ENCODE peak calls at places on chromosomes 12 and 14, in seven cellular contexts. One of them, this sample, is unnamed.

GRCh38 chr12:130966443-130967030 is 12.8 kb downstream of the ADGRD1 start:
- DNase-seq in activated naive CD4-positive, alpha-beta T cell treated with anti-CD3 and anti-CD28 coated beads, Interleukin-2, amount 50 U/mL, for 16 hours: no peak
- DNase-seq in astrocyte of the spinal cord: no peak
- DNase-seq in ELR: no peak
- DNase-seq in NCI-H510A treated with DMSO at 0.1 percent for 48 hours: no peak
- DNase-seq in T-helper 9 cell: no peak
- DNase-seq in cardiac muscle cell: no peak
- DNase-seq in this sample: no peak

GRCh38 chr14:80784824-80785223 is 156.7 kb downstream of the CEP128 start:
- DNase-seq in activated naive CD4-positive, alpha-beta T cell treated with anti-CD3 and anti-CD28 coated beads, Interleukin-2, amount 50 U/mL, for 16 hours: no peak
- DNase-seq in astrocyte of the spinal cord: no peak
- DNase-seq in ELR: no peak
- DNase-seq in NCI-H510A treated with DMSO at 0.1 percent for 48 hours: no peak
- DNase-seq in T-helper 9 cell: no peak
- DNase-seq in cardiac muscle cell: no peak
- DNase-seq in this sample: no peak

GRCh38 chr14:33617154-33617553 is 333.7 kb downstream of the EGLN3 start:
- DNase-seq in activated naive CD4-positive, alpha-beta T cell treated with anti-CD3 and anti-CD28 coated beads, Interleukin-2, amount 50 U/mL, for 16 hours: no peak
- DNase-seq in astrocyte of the spinal cord: peak; percentile 87
- DNase-seq in ELR: peak; percentile 90
- DNase-seq in NCI-H510A treated with DMSO at 0.1 percent for 48 hours: no peak
- DNase-seq in T-helper 9 cell: no peak
- DNase-seq in cardiac muscle cell: no peak
- DNase-seq in this sample: no peak

GRCh38 chr12:54891717-54892478 is 37.6 kb downstream of the MUCL1 start:
- DNase-seq in activated naive CD4-positive, alpha-beta T cell treated with anti-CD3 and anti-CD28 coated beads, Interleukin-2, amount 50 U/mL, for 16 hours: no peak
- DNase-seq in astrocyte of the spinal cord: peak; percentile 13
- DNase-seq in ELR: no peak
- DNase-seq in NCI-H510A treated with DMSO at 0.1 percent for 48 hours: peak; percentile 98
- DNase-seq in T-helper 9 cell: no peak
- DNase-seq in cardiac muscle cell: no peak
- DNase-seq in this sample: no peak

GRCh38 chr12:81086342-81086741 is 8.5 kb downstream of the ACSS3 start:
- DNase-seq in activated naive CD4-positive, alpha-beta T cell treated with anti-CD3 and anti-CD28 coated beads, Interleukin-2, amount 50 U/mL, for 16 hours: no peak
- DNase-seq in astrocyte of the spinal cord: no peak
- DNase-seq in ELR: no peak
- DNase-seq in NCI-H510A treated with DMSO at 0.1 percent for 48 hours: no peak
- DNase-seq in T-helper 9 cell: no peak
- DNase-seq in cardiac muscle cell: no peak
- DNase-seq in this sample: no peak

GRCh38 chr14:83713736-83714135 is 1816.2 kb upstream of the FLRT2 start:
- DNase-seq in activated naive CD4-positive, alpha-beta T cell treated with anti-CD3 and anti-CD28 coated beads, Interleukin-2, amount 50 U/mL, for 16 hours: no peak
- DNase-seq in astrocyte of the spinal cord: no peak
- DNase-seq in ELR: no peak
- DNase-seq in NCI-H510A treated with DMSO at 0.1 percent for 48 hours: no peak
- DNase-seq in T-helper 9 cell: no peak
- DNase-seq in cardiac muscle cell: no peak
- DNase-seq in this sample: no peak

GRCh38 chr14:68312884-68313725 is 479.8 kb downstream of the ZFP36L1 start:
- DNase-seq in activated naive CD4-positive, alpha-beta T cell treated with anti-CD3 and anti-CD28 coated beads, Interleukin-2, amount 50 U/mL, for 16 hours: peak; percentile 18
- DNase-seq in astrocyte of the spinal cord: no peak
- DNase-seq in ELR: no peak
- DNase-seq in NCI-H510A treated with DMSO at 0.1 percent for 48 hours: no peak
- DNase-seq in T-helper 9 cell: no peak
- DNase-seq in cardiac muscle cell: no peak
- DNase-seq in this sample: no peak

GRCh38 chr12:57726151-57726883 is 12.2 kb downstream of the AGAP2 start:
- DNase-seq in activated naive CD4-positive, alpha-beta T cell treated with anti-CD3 and anti-CD28 coated beads, Interleukin-2, amount 50 U/mL, for 16 hours: no peak
- DNase-seq in astrocyte of the spinal cord: peak; percentile 75
- DNase-seq in ELR: peak; percentile 92
- DNase-seq in NCI-H510A treated with DMSO at 0.1 percent for 48 hours: peak; percentile 91
- DNase-seq in T-helper 9 cell: no peak
- DNase-seq in cardiac muscle cell: peak; percentile 69
- DNase-seq in this sample: no peak

GRCh38 chr14:96162741-96163140 is 41.9 kb upstream of the BDKRB2 start:
- DNase-seq in activated naive CD4-positive, alpha-beta T cell treated with anti-CD3 and anti-CD28 coated beads, Interleukin-2, amount 50 U/mL, for 16 hours: no peak
- DNase-seq in astrocyte of the spinal cord: no peak
- DNase-seq in ELR: peak; percentile 92
- DNase-seq in NCI-H510A treated with DMSO at 0.1 percent for 48 hours: no peak
- DNase-seq in T-helper 9 cell: no peak
- DNase-seq in cardiac muscle cell: no peak
- DNase-seq in this sample: no peak

GRCh38 chr12:1463073-1463905 is 131.1 kb downstream of the FBXL14 start:
- DNase-seq in activated naive CD4-positive, alpha-beta T cell treated with anti-CD3 and anti-CD28 coated beads, Interleukin-2, amount 50 U/mL, for 16 hours: no peak
- DNase-seq in astrocyte of the spinal cord: no peak
- DNase-seq in ELR: no peak
- DNase-seq in NCI-H510A treated with DMSO at 0.1 percent for 48 hours: no peak
- DNase-seq in T-helper 9 cell: no peak
- DNase-seq in cardiac muscle cell: no peak
- DNase-seq in this sample: no peak